ENCODE peak calls at places on chromosomes 4 and X, in six cellular contexts. One of them, this sample, is unnamed.

GRCh38 chr4:24285759-24286158 is 298.6 kb downstream of the DHX15 start:
- DNase-seq in HT-29: no peak
- DNase-seq in CD8-positive, alpha-beta T cell: no peak
- DNase-seq in naive B cell: no peak
- DNase-seq in stimulated activated CD4-positive, alpha-beta T cell treated with anti-CD3 and anti-CD28 coated beads, Interleukin-4, amount 100 ng/mL, for 4 hours: no peak
- DNase-seq in NCI-H460: no peak
- DNase-seq in this sample: no peak

GRCh38 chrX:72037601-72038000 is 94.1 kb downstream of the RTL5 start:
- DNase-seq in CD8-positive, alpha-beta T cell: no peak
- DNase-seq in stimulated activated CD4-positive, alpha-beta T cell treated with anti-CD3 and anti-CD28 coated beads, Interleukin-4, amount 100 ng/mL, for 4 hours: no peak
- DNase-seq in naive B cell: no peak
- DNase-seq in NCI-H460: no peak
- DNase-seq in HT-29: no peak
- DNase-seq in this sample: no peak

GRCh38 chr4:85952982-85953650 is 406.7 kb downstream of the MAPK10 start:
- DNase-seq in HT-29: no peak
- DNase-seq in CD8-positive, alpha-beta T cell: no peak
- DNase-seq in stimulated activated CD4-positive, alpha-beta T cell treated with anti-CD3 and anti-CD28 coated beads, Interleukin-4, amount 100 ng/mL, for 4 hours: no peak
- DNase-seq in NCI-H460: no peak
- DNase-seq in naive B cell: no peak
- DNase-seq in this sample: no peak

GRCh38 chr4:105509291-105509690 is 35.4 kb upstream of the PPA2 start:
- DNase-seq in CD8-positive, alpha-beta T cell: no peak
- DNase-seq in naive B cell: no peak
- DNase-seq in HT-29: no peak
- DNase-seq in NCI-H460: no peak
- DNase-seq in stimulated activated CD4-positive, alpha-beta T cell treated with anti-CD3 and anti-CD28 coated beads, Interleukin-4, amount 100 ng/mL, for 4 hours: no peak
- DNase-seq in this sample: peak

GRCh38 chr4:187118166-187118565 is 394.5 kb upstream of the FAT1 start:
- DNase-seq in stimulated activated CD4-positive, alpha-beta T cell treated with anti-CD3 and anti-CD28 coated beads, Interleukin-4, amount 100 ng/mL, for 4 hours: no peak
- DNase-seq in HT-29: no peak
- DNase-seq in NCI-H460: no peak
- DNase-seq in CD8-positive, alpha-beta T cell: no peak
- DNase-seq in naive B cell: no peak
- DNase-seq in this sample: no peak

GRCh38 chr4:28277931-28278330 is 1417.3 kb downstream of the STIM2 start:
- DNase-seq in stimulated activated CD4-positive, alpha-beta T cell treated with anti-CD3 and anti-CD28 coated beads, Interleukin-4, amount 100 ng/mL, for 4 hours: no peak
- DNase-seq in CD8-positive, alpha-beta T cell: no peak
- DNase-seq in naive B cell: no peak
- DNase-seq in HT-29: no peak
- DNase-seq in NCI-H460: no peak
- DNase-seq in this sample: no peak

GRCh38 chrX:152958524-152959465 is 35.1 kb downstream of the PNMA5 start:
- DNase-seq in CD8-positive, alpha-beta T cell: peak
- DNase-seq in stimulated activated CD4-positive, alpha-beta T cell treated with anti-CD3 and anti-CD28 coated beads, Interleukin-4, amount 100 ng/mL, for 4 hours: peak
- DNase-seq in naive B cell: peak
- DNase-seq in HT-29: peak
- DNase-seq in NCI-H460: peak
- DNase-seq in this sample: peak

GRCh38 chr4:90841676-90842075 is 714.5 kb downstream of the CCSER1 start:
- DNase-seq in NCI-H460: no peak
- DNase-seq in HT-29: no peak
- DNase-seq in stimulated activated CD4-positive, alpha-beta T cell treated with anti-CD3 and anti-CD28 coated beads, Interleukin-4, amount 100 ng/mL, for 4 hours: no peak
- DNase-seq in naive B cell: no peak
- DNase-seq in CD8-positive, alpha-beta T cell: no peak
- DNase-seq in this sample: no peak

GRCh38 chrX:133045986-133046385 is 50.9 kb downstream of the USP26 start:
- DNase-seq in naive B cell: no peak
- DNase-seq in stimulated activated CD4-positive, alpha-beta T cell treated with anti-CD3 and anti-CD28 coated beads, Interleukin-4, amount 100 ng/mL, for 4 hours: no peak
- DNase-seq in NCI-H460: no peak
- DNase-seq in HT-29: peak
- DNase-seq in CD8-positive, alpha-beta T cell: no peak
- DNase-seq in this sample: no peak

GRCh38 chr4:42371306-42372063 is 25.8 kb upstream of the SHISA3 start:
- DNase-seq in naive B cell: no peak
- DNase-seq in HT-29: peak
- DNase-seq in NCI-H460: peak
- DNase-seq in CD8-positive, alpha-beta T cell: no peak
- DNase-seq in stimulated activated CD4-positive, alpha-beta T cell treated with anti-CD3 and anti-CD28 coated beads, Interleukin-4, amount 100 ng/mL, for 4 hours: no peak
- DNase-seq in this sample: peak

GRCh38 chr4:186653973-186654372 is 69.7 kb downstream of the FAT1 start:
- DNase-seq in stimulated activated CD4-positive, alpha-beta T cell treated with anti-CD3 and anti-CD28 coated beads, Interleukin-4, amount 100 ng/mL, for 4 hours: no peak
- DNase-seq in NCI-H460: no peak
- DNase-seq in CD8-positive, alpha-beta T cell: no peak
- DNase-seq in HT-29: no peak
- DNase-seq in naive B cell: no peak
- DNase-seq in this sample: no peak

GRCh38 chr4:166049036-166049435 is 176.0 kb downstream of the TLL1 start:
- DNase-seq in NCI-H460: no peak
- DNase-seq in HT-29: no peak
- DNase-seq in naive B cell: no peak
- DNase-seq in stimulated activated CD4-positive, alpha-beta T cell treated with anti-CD3 and anti-CD28 coated beads, Interleukin-4, amount 100 ng/mL, for 4 hours: no peak
- DNase-seq in CD8-positive, alpha-beta T cell: no peak
- DNase-seq in this sample: no peak

GRCh38 chr4:3369781-3370660 is 71.7 kb upstream of the HGFAC start:
- DNase-seq in NCI-H460: no peak
- DNase-seq in naive B cell: no peak
- DNase-seq in CD8-positive, alpha-beta T cell: no peak
- DNase-seq in stimulated activated CD4-positive, alpha-beta T cell treated with anti-CD3 and anti-CD28 coated beads, Interleukin-4, amount 100 ng/mL, for 4 hours: no peak
- DNase-seq in HT-29: no peak
- DNase-seq in this sample: peak

GRCh38 chr4:127533028-127533700 is 99.6 kb upstream of the INTU start:
- DNase-seq in stimulated activated CD4-positive, alpha-beta T cell treated with anti-CD3 and anti-CD28 coated beads, Interleukin-4, amount 100 ng/mL, for 4 hours: no peak
- DNase-seq in CD8-positive, alpha-beta T cell: no peak
- DNase-seq in HT-29: no peak
- DNase-seq in NCI-H460: no peak
- DNase-seq in naive B cell: no peak
- DNase-seq in this sample: no peak

GRCh38 chr4:9762823-9763475 is 18.5 kb upstream of the DRD5 start:
- DNase-seq in CD8-positive, alpha-beta T cell: no peak
- DNase-seq in NCI-H460: peak
- DNase-seq in HT-29: peak
- DNase-seq in naive B cell: peak
- DNase-seq in stimulated activated CD4-positive, alpha-beta T cell treated with anti-CD3 and anti-CD28 coated beads, Interleukin-4, amount 100 ng/mL, for 4 hours: no peak
- DNase-seq in this sample: peak

GRCh38 chr4:147118523-147118922 is 172.9 kb upstream of the TTC29 start:
- DNase-seq in HT-29: no peak
- DNase-seq in stimulated activated CD4-positive, alpha-beta T cell treated with anti-CD3 and anti-CD28 coated beads, Interleukin-4, amount 100 ng/mL, for 4 hours: no peak
- DNase-seq in NCI-H460: no peak
- DNase-seq in CD8-positive, alpha-beta T cell: no peak
- DNase-seq in naive B cell: no peak
- DNase-seq in this sample: peak

GRCh38 chr4:85725727-85726170 is 250.8 kb downstream of the ARHGAP24 start:
- DNase-seq in naive B cell: peak
- DNase-seq in CD8-positive, alpha-beta T cell: no peak
- DNase-seq in NCI-H460: no peak
- DNase-seq in stimulated activated CD4-positive, alpha-beta T cell treated with anti-CD3 and anti-CD28 coated beads, Interleukin-4, amount 100 ng/mL, for 4 hours: no peak
- DNase-seq in HT-29: no peak
- DNase-seq in this sample: peak

GRCh38 chr4:15754323-15754722 is 23.8 kb upstream of the CD38 start:
- DNase-seq in stimulated activated CD4-positive, alpha-beta T cell treated with anti-CD3 and anti-CD28 coated beads, Interleukin-4, amount 100 ng/mL, for 4 hours: no peak
- DNase-seq in CD8-positive, alpha-beta T cell: peak
- DNase-seq in naive B cell: no peak
- DNase-seq in HT-29: no peak
- DNase-seq in NCI-H460: no peak
- DNase-seq in this sample: no peak

GRCh38 chr4:111717916-111718315 is 427.3 kb upstream of the FAM241A start:
- DNase-seq in HT-29: no peak
- DNase-seq in stimulated activated CD4-positive, alpha-beta T cell treated with anti-CD3 and anti-CD28 coated beads, Interleukin-4, amount 100 ng/mL, for 4 hours: no peak
- DNase-seq in naive B cell: no peak
- DNase-seq in NCI-H460: no peak
- DNase-seq in CD8-positive, alpha-beta T cell: no peak
- DNase-seq in this sample: no peak

GRCh38 chrX:12065251-12065650 is 73.0 kb upstream of the FRMPD4 start:
- DNase-seq in NCI-H460: peak
- DNase-seq in stimulated activated CD4-positive, alpha-beta T cell treated with anti-CD3 and anti-CD28 coated beads, Interleukin-4, amount 100 ng/mL, for 4 hours: no peak
- DNase-seq in CD8-positive, alpha-beta T cell: no peak
- DNase-seq in naive B cell: no peak
- DNase-seq in HT-29: peak
- DNase-seq in this sample: no peak

GRCh38 chrX:20666316-20666715 is 399.6 kb upstream of the RPS6KA3 start:
- DNase-seq in naive B cell: no peak
- DNase-seq in HT-29: no peak
- DNase-seq in CD8-positive, alpha-beta T cell: no peak
- DNase-seq in stimulated activated CD4-positive, alpha-beta T cell treated with anti-CD3 and anti-CD28 coated beads, Interleukin-4, amount 100 ng/mL, for 4 hours: no peak
- DNase-seq in NCI-H460: no peak
- DNase-seq in this sample: no peak

GRCh38 chr4:52982246-52982950 is 120.3 kb downstream of the RASL11B start:
- DNase-seq in CD8-positive, alpha-beta T cell: no peak
- DNase-seq in naive B cell: no peak
- DNase-seq in stimulated activated CD4-positive, alpha-beta T cell treated with anti-CD3 and anti-CD28 coated beads, Interleukin-4, amount 100 ng/mL, for 4 hours: no peak
- DNase-seq in HT-29: peak
- DNase-seq in NCI-H460: peak
- DNase-seq in this sample: no peak

GRCh38 chrX:51332188-51332942 is at the start of gene NUDT10:
- DNase-seq in naive B cell: peak
- DNase-seq in stimulated activated CD4-positive, alpha-beta T cell treated with anti-CD3 and anti-CD28 coated beads, Interleukin-4, amount 100 ng/mL, for 4 hours: peak
- DNase-seq in NCI-H460: peak
- DNase-seq in HT-29: no peak
- DNase-seq in CD8-positive, alpha-beta T cell: no peak
- DNase-seq in this sample: peak

GRCh38 chr4:17320046-17320445 is 191.8 kb downstream of the QDPR start:
- DNase-seq in naive B cell: no peak
- DNase-seq in stimulated activated CD4-positive, alpha-beta T cell treated with anti-CD3 and anti-CD28 coated beads, Interleukin-4, amount 100 ng/mL, for 4 hours: no peak
- DNase-seq in HT-29: no peak
- DNase-seq in NCI-H460: no peak
- DNase-seq in CD8-positive, alpha-beta T cell: no peak
- DNase-seq in this sample: no peak

GRCh38 chr4:2334826-2335728 is 73.2 kb upstream of the MXD4 start:
- DNase-seq in HT-29: no peak
- DNase-seq in stimulated activated CD4-positive, alpha-beta T cell treated with anti-CD3 and anti-CD28 coated beads, Interleukin-4, amount 100 ng/mL, for 4 hours: no peak
- DNase-seq in naive B cell: no peak
- DNase-seq in CD8-positive, alpha-beta T cell: no peak
- DNase-seq in NCI-H460: no peak
- DNase-seq in this sample: no peak

GRCh38 chr4:8725071-8725841 is 132.7 kb downstream of the CPZ start:
- DNase-seq in NCI-H460: no peak
- DNase-seq in HT-29: no peak
- DNase-seq in stimulated activated CD4-positive, alpha-beta T cell treated with anti-CD3 and anti-CD28 coated beads, Interleukin-4, amount 100 ng/mL, for 4 hours: no peak
- DNase-seq in CD8-positive, alpha-beta T cell: no peak
- DNase-seq in naive B cell: no peak
- DNase-seq in this sample: no peak

GRCh38 chr4:6594341-6594740 is 19.4 kb downstream of the MAN2B2 start:
- DNase-seq in stimulated activated CD4-positive, alpha-beta T cell treated with anti-CD3 and anti-CD28 coated beads, Interleukin-4, amount 100 ng/mL, for 4 hours: no peak
- DNase-seq in CD8-positive, alpha-beta T cell: no peak
- DNase-seq in NCI-H460: no peak
- DNase-seq in HT-29: no peak
- DNase-seq in naive B cell: no peak
- DNase-seq in this sample: no peak

GRCh38 chr4:40307627-40308497 is 27.3 kb upstream of the CHRNA9 start:
- DNase-seq in naive B cell: peak
- DNase-seq in NCI-H460: no peak
- DNase-seq in CD8-positive, alpha-beta T cell: peak
- DNase-seq in HT-29: no peak
- DNase-seq in stimulated activated CD4-positive, alpha-beta T cell treated with anti-CD3 and anti-CD28 coated beads, Interleukin-4, amount 100 ng/mL, for 4 hours: peak
- DNase-seq in this sample: no peak

GRCh38 chrX:153411988-153412574 is 809 bp downstream of the ZFP92 start:
- DNase-seq in NCI-H460: no peak
- DNase-seq in HT-29: no peak
- DNase-seq in CD8-positive, alpha-beta T cell: no peak
- DNase-seq in naive B cell: no peak
- DNase-seq in stimulated activated CD4-positive, alpha-beta T cell treated with anti-CD3 and anti-CD28 coated beads, Interleukin-4, amount 100 ng/mL, for 4 hours: no peak
- DNase-seq in this sample: no peak

GRCh38 chr4:73275318-73275654 is 16.7 kb upstream of the ANKRD17 start:
- DNase-seq in NCI-H460: no peak
- DNase-seq in naive B cell: no peak
- DNase-seq in HT-29: no peak
- DNase-seq in CD8-positive, alpha-beta T cell: no peak
- DNase-seq in stimulated activated CD4-positive, alpha-beta T cell treated with anti-CD3 and anti-CD28 coated beads, Interleukin-4, amount 100 ng/mL, for 4 hours: no peak
- DNase-seq in this sample: no peak

GRCh38 chrX:6661731-6662130 is 126.8 kb upstream of the VCX3A start:
- DNase-seq in stimulated activated CD4-positive, alpha-beta T cell treated with anti-CD3 and anti-CD28 coated beads, Interleukin-4, amount 100 ng/mL, for 4 hours: no peak
- DNase-seq in naive B cell: no peak
- DNase-seq in HT-29: no peak
- DNase-seq in NCI-H460: no peak
- DNase-seq in CD8-positive, alpha-beta T cell: no peak
- DNase-seq in this sample: no peak

GRCh38 chrX:9619581-9619980 is 146.1 kb downstream of the GPR143 start:
- DNase-seq in HT-29: no peak
- DNase-seq in CD8-positive, alpha-beta T cell: no peak
- DNase-seq in stimulated activated CD4-positive, alpha-beta T cell treated with anti-CD3 and anti-CD28 coated beads, Interleukin-4, amount 100 ng/mL, for 4 hours: no peak
- DNase-seq in NCI-H460: no peak
- DNase-seq in naive B cell: no peak
- DNase-seq in this sample: no peak

GRCh38 chr4:71211748-71212147 is 127.1 kb upstream of the SLC4A4 start:
- DNase-seq in CD8-positive, alpha-beta T cell: no peak
- DNase-seq in NCI-H460: no peak
- DNase-seq in HT-29: no peak
- DNase-seq in naive B cell: no peak
- DNase-seq in stimulated activated CD4-positive, alpha-beta T cell treated with anti-CD3 and anti-CD28 coated beads, Interleukin-4, amount 100 ng/mL, for 4 hours: no peak
- DNase-seq in this sample: no peak

GRCh38 chrX:122439836-122440235 is 744.2 kb upstream of the GRIA3 start:
- DNase-seq in HT-29: no peak
- DNase-seq in NCI-H460: no peak
- DNase-seq in stimulated activated CD4-positive, alpha-beta T cell treated with anti-CD3 and anti-CD28 coated beads, Interleukin-4, amount 100 ng/mL, for 4 hours: no peak
- DNase-seq in CD8-positive, alpha-beta T cell: no peak
- DNase-seq in naive B cell: no peak
- DNase-seq in this sample: no peak